ENCODE peak calls at places on chromosomes 11 and 22, in seven cellular contexts. F, Q, L, H, U, G and S are unnamed samples.

GRCh38 chr11:120929664-120930154 is 94.2 kb upstream of the TBCEL start:
- DNase-seq in H (no peak), U (peak; percentile 30), F (no peak), L (no peak), Q (peak; percentile 30), G (no peak), S (peak; percentile 36)

GRCh38 chr11:102833731-102834130 is 9.7 kb downstream of the MMP3 start:
- DNase-seq in Q (no peak), U (no peak), L (no peak), F (no peak), G (no peak), H (no peak), S (no peak)

GRCh38 chr11:6900327-6900999 is 8.2 kb upstream of the OR2D2 start:
- DNase-seq in F (no peak), Q (no peak), H (no peak), U (no peak), L (no peak), G (no peak), S (no peak)

GRCh38 chr11:44309483-44310197 is at the start of gene ALX4:
- DNase-seq in F (no peak), Q (no peak), L (no peak), U (no peak), H (no peak), G (no peak), S (no peak)

GRCh38 chr11:2190670-2191471 is 19.3 kb upstream of the TH start:
- DNase-seq in L (no peak), Q (no peak), G (no peak), U (no peak), F (no peak), H (no peak), S (no peak)

GRCh38 chr11:112321521-112322172 is 61.0 kb upstream of the PLET1 start:
- DNase-seq in L (no peak), G (no peak), U (peak; percentile 23), H (no peak), F (no peak), Q (no peak), S (peak; percentile 81)

GRCh38 chr11:46278387-46279173 is 1.1 kb downstream of the CREB3L1 start:
- DNase-seq in G (no peak), F (peak; percentile 74), H (no peak), L (no peak), Q (no peak), U (no peak), S (peak; percentile 80)

GRCh38 chr11:104895619-104896018 is 2.6 kb downstream of the CASP12 start:
- DNase-seq in F (no peak), U (no peak), L (no peak), Q (no peak), G (no peak), H (no peak), S (no peak)

GRCh38 chr11:101566626-101567025 is 17.2 kb downstream of the TRPC6 start:
- DNase-seq in U (no peak), L (no peak), Q (no peak), F (no peak), G (no peak), H (no peak), S (no peak)

GRCh38 chr11:113562981-113563461 is 87.8 kb upstream of the DRD2 start:
- DNase-seq in L (no peak), Q (no peak), F (no peak), H (no peak), U (no peak), G (no peak), S (no peak)

GRCh38 chr22:33521879-33522665 is 398.2 kb downstream of the LARGE1 start:
- DNase-seq in Q (no peak), U (no peak), G (no peak), L (no peak), H (no peak), F (no peak), S (no peak)

GRCh38 chr11:58509730-58510129 is 1.8 kb upstream of the OR5B21 start:
- DNase-seq in H (no peak), U (no peak), Q (no peak), F (no peak), G (no peak), L (no peak), S (no peak)

GRCh38 chr11:65417221-65417701 is 5.3 kb upstream of the NEAT1 start:
- DNase-seq in L (no peak), F (peak; percentile 81), H (peak; percentile 83), Q (no peak), U (no peak), G (peak; percentile 34), S (peak; percentile 44)

GRCh38 chr11:70857885-70858284 is 394.5 kb downstream of the SHANK2 start:
- DNase-seq in L (no peak), G (no peak), H (no peak), F (no peak), U (no peak), Q (no peak), S (no peak)

GRCh38 chr11:6576471-6577373 is 26.7 kb downstream of the RRP8 start:
- DNase-seq in Q (no peak), G (no peak), U (no peak), F (peak; percentile 83), L (peak; percentile 83), H (no peak), S (no peak)

GRCh38 chr22:48510599-48510998 is 1317.1 kb downstream of the BRD1 start:
- DNase-seq in Q (no peak), H (no peak), L (no peak), G (no peak), U (no peak), F (no peak), S (no peak)

DNA sequence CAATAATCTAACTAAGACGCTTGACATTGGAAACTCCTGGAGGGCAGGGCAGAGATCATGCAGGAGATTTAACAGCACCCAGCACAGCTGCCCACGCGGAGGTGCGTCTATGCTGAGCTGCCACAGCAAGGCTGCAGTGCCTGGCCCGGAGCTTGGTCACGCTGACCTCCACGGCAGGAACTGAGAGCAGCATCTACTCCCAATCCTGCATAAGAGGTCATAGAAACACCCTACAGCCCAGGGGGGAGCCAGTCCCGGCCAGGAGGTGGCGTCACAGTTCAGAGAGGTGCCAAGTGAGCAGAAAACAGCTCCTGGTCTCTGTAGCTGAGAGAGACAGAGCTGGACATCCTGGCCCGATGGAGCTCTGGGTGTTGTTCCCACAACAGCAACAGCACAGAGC is 121.1 kb upstream of the TMEM45B start:
- DNase-seq in L (no peak), U (no peak), G (no peak), H (no peak), Q (no peak), F (no peak), S (no peak)
- TF ChIP-seq CTCF in L (no peak), U (peak; percentile 39), G (no peak), H (no peak), Q (no peak), F (no peak), S (no peak)

GRCh38 chr11:119336744-119337469 is 2.6 kb downstream of the RNF26 start:
- DNase-seq in G (no peak), H (no peak), Q (no peak), U (no peak), F (no peak), L (no peak), S (no peak)

GRCh38 chr11:119335091-119335654 is 846 bp downstream of the RNF26 start:
- DNase-seq in F (no peak), U (no peak), Q (no peak), H (no peak), G (no peak), L (no peak), S (no peak)

GRCh38 chr11:119335655-119336543 is 1.6 kb downstream of the RNF26 start:
- DNase-seq in G (no peak), F (no peak), U (no peak), Q (no peak), H (no peak), L (no peak), S (no peak)

GRCh38 chr11:119332111-119332765 is 2.1 kb upstream of the RNF26 start:
- DNase-seq in Q (no peak), H (no peak), F (no peak), G (no peak), L (no peak), U (no peak), S (no peak)

GRCh38 chr11:119334173-119334930 is at the start of gene RNF26:
- DNase-seq in U (peak; percentile 97), F (peak; percentile 99), G (peak; percentile 94), H (peak; percentile 98), L (peak; percentile 99), Q (peak; percentile 97), S (peak; percentile 95)
- TF ChIP-seq EP300 in U (no peak), F (no peak), G (peak; percentile 91), H (no peak), L (no peak), Q (no peak), S (no peak)

GRCh38 chr22:50471962-50472361 is 2.9 kb downstream of the SBF1 start:
- DNase-seq in U (no peak), L (no peak), G (no peak), Q (no peak), F (no peak), H (no peak), S (no peak)

GRCh38 chr22:50468626-50469025 is 6.2 kb downstream of the SBF1 start:
- DNase-seq in G (no peak), H (no peak), F (no peak), L (no peak), Q (no peak), U (no peak), S (no peak)

GRCh38 chr22:50471197-50471847 is 3.5 kb downstream of the SBF1 start:
- DNase-seq in F (no peak), H (no peak), Q (no peak), G (no peak), U (no peak), L (no peak), S (no peak)

GRCh38 chr22:50469377-50470305 is 5.2 kb downstream of the SBF1 start:
- DNase-seq in G (no peak), L (no peak), Q (no peak), F (peak; percentile 70), H (no peak), U (no peak), S (peak; percentile 83)

DNA sequence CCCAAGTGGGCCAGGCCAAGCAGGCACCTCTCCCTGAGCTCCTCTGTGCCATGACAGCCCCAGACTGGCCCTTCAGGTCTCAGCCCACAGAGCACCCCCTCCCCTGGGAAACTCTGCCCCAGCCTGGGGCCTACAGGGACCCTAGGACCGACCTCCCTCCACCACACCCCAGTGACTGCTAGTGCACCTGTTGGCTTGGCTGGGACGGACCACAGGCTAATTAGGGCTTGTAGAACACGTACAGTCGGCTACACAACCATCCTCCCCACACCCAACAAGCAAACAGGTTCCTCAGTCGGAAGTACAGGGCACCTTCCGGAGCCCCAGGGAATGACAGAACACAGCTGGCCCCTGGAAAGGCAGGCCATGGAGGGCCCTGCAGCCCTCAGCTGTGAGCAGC is 4.3 kb downstream of the SBF1 start:
- DNase-seq in H (no peak), Q (no peak), F (no peak), L (no peak), G (no peak), U (no peak), S (no peak)
- H3K27ac ChIP-seq in H (peak overlapping the region; percentile 63), Q (no peak overlapping the region), F (no peak overlapping the region), L (no peak overlapping the region), G (no peak overlapping the region), U (no peak overlapping the region), S (peak overlapping the region; percentile 81)

GRCh38 chr22:35154937-35155387 is 89.0 kb downstream of the ISX start:
- DNase-seq in F (peak; percentile 67), Q (peak; percentile 20), G (no peak), U (peak; percentile 56), H (no peak), L (no peak), S (peak; percentile 33)
- TF ChIP-seq CTCF in F (peak; percentile 55), Q (peak; percentile 47), G (peak; percentile 42), U (peak; percentile 86), H (no peak), L (peak; percentile 49), S (peak; percentile 54)